ENCODE peak calls at places on chromosomes 2 and 18, in five cellular contexts. L, H, Y, D and I are unnamed samples.

GRCh38 chr2:6791682-6792081 is 74.0 kb downstream of the CMPK2 start:
- DNase-seq in L (no peak), H (no peak), Y (no peak), D (no peak), I (no peak)

GRCh38 chr2:39416172-39416571 is 20.9 kb downstream of the MAP4K3 start:
- DNase-seq in L (no peak), H (no peak), Y (no peak), D (no peak), I (no peak)

GRCh38 chr18:26536032-26536431 is 12.3 kb downstream of the KCTD1 start:
- DNase-seq in L (no peak), H (no peak), Y (no peak), D (no peak), I (no peak)

GRCh38 chr18:32868424-32868823 is 95.6 kb upstream of the KLHL14 start:
- DNase-seq in L (no peak), H (no peak), Y (no peak), D (no peak), I (no peak)

GRCh38 chr2:62369549-62370164 is 136.3 kb downstream of the TMEM17 start:
- DNase-seq in L (no peak), H (no peak), Y (no peak), D (no peak), I (no peak)

GRCh38 chr2:169005080-169005598 is 26.0 kb downstream of the ABCB11 start:
- DNase-seq in L (no peak), H (no peak), Y (no peak), D (no peak), I (no peak)

GRCh38 chr2:14543284-14543683 is 89.2 kb upstream of the LRATD1 start:
- DNase-seq in L (no peak), H (no peak), Y (no peak), D (no peak), I (no peak)

GRCh38 chr2:61538920-61539559 is 884 bp upstream of the XPO1 start:
- DNase-seq in L (no peak), H (no peak), Y (peak; percentile 23), D (peak; percentile 54), I (no peak)

GRCh38 chr18:45103319-45104070 is 422.8 kb downstream of the SETBP1 start:
- DNase-seq in L (no peak), H (no peak), Y (peak; percentile 72), D (no peak), I (no peak)

GRCh38 chr2:172471168-172471567 is 43.8 kb downstream of the ITGA6 start:
- DNase-seq in L (no peak), H (no peak), Y (no peak), D (no peak), I (no peak)

GRCh38 chr2:9629222-9630000 is 1.4 kb downstream of the YWHAQ start:
- DNase-seq in L (no peak), H (no peak), Y (no peak), D (no peak), I (no peak)

GRCh38 chr2:105919826-105920225 is 175.1 kb downstream of the NCK2 start:
- DNase-seq in L (no peak), H (peak; percentile 68), Y (no peak), D (peak; percentile 35), I (no peak)

GRCh38 chr18:54558609-54559585 is 32.1 kb upstream of the DYNAP start:
- DNase-seq in L (no peak), H (peak; percentile 23), Y (peak; percentile 11), D (peak; percentile 11), I (no peak)

GRCh38 chr2:186427970-186428369 is 58.1 kb upstream of the ZC3H15 start:
- DNase-seq in L (no peak), H (no peak), Y (no peak), D (peak; percentile 15), I (no peak)

GRCh38 chr18:21991081-21991534 is 178.3 kb upstream of the GATA6 start:
- DNase-seq in L (no peak), H (no peak), Y (no peak), D (peak; percentile 81), I (no peak)

GRCh38 chr2:96025107-96025492 is 9.6 kb downstream of the GPAT2 start:
- DNase-seq in L (no peak), H (no peak), Y (no peak), D (no peak), I (no peak)

GRCh38 chr2:45872211-45872610 is 220.7 kb downstream of the PRKCE start:
- DNase-seq in L (no peak), H (no peak), Y (no peak), D (no peak), I (no peak)

GRCh38 chr2:151728736-151729415 is 5.4 kb downstream of the NEB start:
- DNase-seq in L (no peak), H (no peak), Y (no peak), D (no peak), I (no peak)

GRCh38 chr2:233184669-233185068 is 66.8 kb upstream of the ATG16L1 start:
- DNase-seq in L (no peak), H (no peak), Y (no peak), D (no peak), I (no peak)

GRCh38 chr2:23495661-23496114 is 110.7 kb downstream of the KLHL29 start:
- DNase-seq in L (no peak), H (no peak), Y (no peak), D (no peak), I (no peak)

GRCh38 chr2:152432206-152432653 is 97.3 kb downstream of the FMNL2 start:
- DNase-seq in L (no peak), H (no peak), Y (no peak), D (peak; percentile 42), I (no peak)

GRCh38 chr2:85577063-85577385 is 362 bp upstream of the VAMP8 start:
- DNase-seq in L (no peak), H (no peak), Y (no peak), D (no peak), I (no peak)

GRCh38 chr2:209423562-209424541 is at the start of gene MAP2:
- DNase-seq in L (peak; percentile 68), H (peak; percentile 60), Y (no peak), D (peak; percentile 61), I (peak; percentile 76)
- TF ChIP-seq POLR2A in L (no peak), H (no peak), Y (no peak), D (no peak), I (no peak)

DNA sequence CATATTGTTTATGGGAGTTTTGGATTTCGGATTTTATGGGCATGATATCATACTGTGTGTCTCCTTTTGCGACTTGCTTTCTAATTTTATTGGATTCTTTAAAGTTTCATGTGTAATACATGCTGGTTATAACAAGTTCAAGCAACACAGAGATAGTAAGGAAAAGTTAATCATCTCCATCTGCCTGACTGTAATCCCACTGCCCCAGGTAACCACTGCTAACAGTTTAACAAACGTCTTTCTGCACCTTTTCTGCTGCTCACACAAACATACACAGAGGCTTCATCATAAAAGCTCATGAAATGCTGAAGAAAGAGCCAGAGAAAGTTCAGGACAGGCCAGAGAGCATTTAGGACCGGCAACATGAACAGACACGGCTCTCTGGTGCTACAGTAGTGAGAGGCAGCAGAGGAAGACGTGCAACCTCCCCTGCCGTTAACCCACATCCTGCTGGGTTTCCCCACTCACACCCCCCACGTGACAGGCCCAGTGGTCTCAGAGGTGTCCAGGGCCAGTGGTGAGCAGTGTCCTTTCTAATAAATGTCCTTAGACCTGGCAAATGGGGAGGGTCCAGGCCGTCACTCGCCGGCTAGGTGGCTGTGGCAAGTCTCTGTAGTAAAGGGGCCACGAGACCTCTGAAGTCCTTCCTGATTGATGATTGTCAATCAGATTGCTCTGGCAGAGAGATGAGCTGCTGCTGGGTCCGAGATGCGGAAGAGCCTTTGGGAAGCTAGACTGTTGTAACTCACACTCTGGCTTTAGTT is 43.0 kb upstream of the SLC1A4 start:
- DNase-seq in L (peak; percentile 73), H (no peak), Y (peak; percentile 79), D (no peak), I (peak; percentile 61)
- TF ChIP-seq TAF1 in L (peak; percentile 92), H (no peak), Y (peak; percentile 92), D (no peak), I (peak; percentile 93)

DNA sequence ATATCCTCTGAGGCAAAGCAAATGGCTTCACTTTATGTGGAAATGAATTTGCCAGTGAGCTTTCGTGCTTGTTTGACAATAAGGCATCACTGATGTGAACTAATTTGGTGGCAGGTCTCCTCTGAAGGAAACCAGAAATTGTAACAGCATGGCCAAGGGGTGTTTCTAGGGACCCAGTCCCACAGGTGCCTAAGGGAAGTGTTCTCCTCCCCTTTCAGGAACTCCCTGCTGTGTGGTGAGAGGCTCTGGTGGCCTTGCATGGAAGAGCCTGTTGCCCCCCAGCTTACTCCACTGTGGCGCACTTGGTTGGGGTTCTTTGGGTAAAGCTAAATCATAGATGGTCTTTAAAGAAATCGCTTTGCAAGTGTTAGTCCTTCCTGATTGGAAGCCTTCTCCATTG is 20.4 kb downstream of the RAB12 start:
- DNase-seq in L (no peak), H (no peak), Y (no peak), D (no peak), I (no peak)
- TF ChIP-seq POLR2A in L (no peak), H (no peak), Y (no peak), D (no peak), I (no peak)

GRCh38 chr2:99514357-99514756 is 24.5 kb upstream of the REV1 start:
- DNase-seq in L (no peak), H (no peak), Y (no peak), D (no peak), I (no peak)

GRCh38 chr2:99507964-99508818 is 18.4 kb upstream of the REV1 start:
- DNase-seq in L (no peak), H (no peak), Y (no peak), D (no peak), I (no peak)

DNA sequence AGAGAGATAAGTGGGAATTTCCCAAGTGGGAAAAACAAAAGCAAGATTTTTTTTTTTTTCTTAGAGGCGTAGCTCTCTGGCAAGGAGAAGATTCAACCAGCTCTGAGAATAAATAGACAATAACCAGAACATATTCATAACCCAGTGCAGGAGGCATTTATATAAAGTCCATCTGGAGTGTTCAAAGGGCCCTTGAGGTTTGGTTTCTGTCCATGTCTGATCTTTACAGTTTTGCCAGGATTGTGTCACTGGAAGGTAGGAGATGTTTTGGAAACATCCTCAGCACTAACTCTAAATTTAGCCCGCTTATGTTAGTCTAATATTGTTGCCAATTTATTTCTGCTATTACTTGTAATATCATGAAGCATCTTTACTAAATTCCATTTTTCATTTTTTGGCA is 22.3 kb upstream of the REV1 start:
- DNase-seq in L (no peak), H (no peak), Y (no peak), D (no peak), I (no peak)
- TF ChIP-seq TAF1 in L (no peak), H (no peak), Y (no peak), D (no peak), I (no peak)

DNA sequence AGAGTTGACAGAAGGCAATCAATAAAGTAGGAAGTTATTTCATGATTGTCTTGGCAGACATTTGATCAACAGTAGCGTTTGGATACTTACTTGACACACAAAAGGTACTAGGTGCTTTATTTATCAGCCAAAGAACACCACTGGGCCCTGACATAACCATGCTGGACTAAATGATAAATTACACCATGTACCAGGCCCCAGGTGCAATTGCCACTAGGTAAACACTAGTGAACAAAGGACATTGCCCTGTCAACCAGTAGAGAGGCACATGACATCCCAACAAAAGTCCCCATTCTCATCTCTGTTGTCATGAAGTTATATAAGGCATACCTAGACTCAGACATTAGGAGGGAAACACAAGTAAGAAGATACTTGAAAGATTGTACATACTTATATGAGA is 747.2 kb downstream of the SATB2 start:
- DNase-seq in L (no peak), H (no peak), Y (no peak), D (no peak), I (no peak)
- TF ChIP-seq POLR2A in L (no peak), H (no peak), Y (no peak), D (no peak), I (no peak)

GRCh38 chr2:170298115-170298514 is 120.2 kb downstream of the MYO3B start:
- DNase-seq in L (no peak), H (no peak), Y (peak; percentile 47), D (no peak), I (peak; percentile 2)
- TF ChIP-seq TAF1 in L (no peak), H (no peak), Y (no peak), D (no peak), I (no peak)